ENCODE peak calls at places on chromosome X, in eight cellular contexts. P is dermis blood vessel endothelial cell; L is ovary; M is pulmonary artery endothelial cell; Z is activated T-cell treated with anti-CD3 and anti-CD28 coated beads for 4 hours; N is GDM1; Y is KBM-7; A is central memory CD4-positive, alpha-beta T cell. R is an unnamed sample.

GRCh38 chrX:77893713-77894112 is 1.5 kb downstream of the MAGT1 start:
- DNase-seq in P (no peak), L (no peak), M (no peak), Z (no peak), N (no peak), Y (no peak), A (no peak), R (no peak)

GRCh38 chrX:7235071-7235470 is 87.1 kb upstream of the PUDP start:
- DNase-seq in P (no peak), L (no peak), M (no peak), Z (no peak), N (no peak), Y (no peak), A (no peak), R (no peak)

GRCh38 chrX:30530591-30530990 is 47.0 kb downstream of the TASL start:
- DNase-seq in P (no peak), L (no peak), M (no peak), Z (no peak), N (no peak), Y (no peak), A (no peak), R (peak)

GRCh38 chrX:54193085-54193484 is 10.0 kb upstream of the FAM120C start:
- DNase-seq in P (no peak), L (no peak), M (no peak), Z (no peak), N (no peak), Y (no peak), A (no peak), R (no peak)

GRCh38 chrX:2425281-2426071 is 75.3 kb downstream of the DHRSX start:
- DNase-seq in P (no peak), L (no peak), M (no peak), Z (no peak), N (no peak), Y (no peak), A (no peak), R (no peak)

GRCh38 chrX:63128509-63128908 is 222.6 kb downstream of the SPIN4 start:
- DNase-seq in P (peak), L (no peak), M (no peak), Z (no peak), N (peak), Y (peak), A (peak), R (no peak)

GRCh38 chrX:46298821-46299220 is 246.4 kb downstream of the ZNF674 start:
- DNase-seq in P (no peak), L (no peak), M (no peak), Z (no peak), N (no peak), Y (no peak), A (no peak), R (no peak)

GRCh38 chrX:16466640-16467432 is 183.1 kb upstream of the S100G start:
- DNase-seq in P (peak), L (no peak), M (no peak), Z (no peak), N (no peak), Y (no peak), A (no peak), R (peak)

GRCh38 chrX:75155830-75156525 is at the start of gene ABCB7:
- DNase-seq in P (peak), L (peak), M (peak), Z (peak), N (peak), Y (peak), A (peak), R (peak)

GRCh38 chrX:121322159-121322558 is 274.7 kb downstream of the GLUD2 start:
- DNase-seq in P (no peak), L (no peak), M (no peak), Z (no peak), N (no peak), Y (peak), A (no peak), R (no peak)

GRCh38 chrX:119755981-119756533 is 2.3 kb upstream of the SOWAHD start:
- DNase-seq in P (no peak), L (no peak), M (no peak), Z (peak), N (peak), Y (peak), A (peak), R (peak)

R was measured in mesenchymal stem cell.